ENCODE peak calls at places on chromosomes 5 and 9, in six cellular contexts. One of them, this sample, is unnamed.

GRCh38 chr9:123925820-123926219 is 4.1 kb downstream of the DENND1A start:
- DNase-seq in progenitor cell of endocrine pancreas: no peak
- DNase-seq in brain pericyte: no peak
- DNase-seq in CD4-positive, CD25-positive, alpha-beta regulatory T cell: no peak
- DNase-seq in NCI-H1105: no peak
- DNase-seq in DMS 273 treated with DMSO at 0.1 percent for 48 hours: no peak
- DNase-seq in this sample: no peak

GRCh38 chr5:173643964-173644363 is 27.5 kb upstream of the BOD1 start:
- DNase-seq in progenitor cell of endocrine pancreas: no peak
- DNase-seq in NCI-H1105: peak; percentile 76
- DNase-seq in CD4-positive, CD25-positive, alpha-beta regulatory T cell: no peak
- DNase-seq in DMS 273 treated with DMSO at 0.1 percent for 48 hours: no peak
- DNase-seq in brain pericyte: no peak
- DNase-seq in this sample: peak; percentile 46

GRCh38 chr5:154385236-154385512 is 60.6 kb upstream of the SAP30L start:
- DNase-seq in DMS 273 treated with DMSO at 0.1 percent for 48 hours: no peak
- DNase-seq in CD4-positive, CD25-positive, alpha-beta regulatory T cell: no peak
- DNase-seq in progenitor cell of endocrine pancreas: no peak
- DNase-seq in NCI-H1105: no peak
- DNase-seq in brain pericyte: no peak
- DNase-seq in this sample: peak; percentile 32

GRCh38 chr5:177363565-177363964 is 5.8 kb downstream of the RGS14 start:
- DNase-seq in CD4-positive, CD25-positive, alpha-beta regulatory T cell: no peak
- DNase-seq in brain pericyte: no peak
- DNase-seq in progenitor cell of endocrine pancreas: no peak
- DNase-seq in NCI-H1105: no peak
- DNase-seq in DMS 273 treated with DMSO at 0.1 percent for 48 hours: no peak
- DNase-seq in this sample: no peak

GRCh38 chr5:143311428-143311827 is 92.1 kb downstream of the NR3C1 start:
- DNase-seq in NCI-H1105: no peak
- DNase-seq in progenitor cell of endocrine pancreas: no peak
- DNase-seq in brain pericyte: no peak
- DNase-seq in CD4-positive, CD25-positive, alpha-beta regulatory T cell: no peak
- DNase-seq in DMS 273 treated with DMSO at 0.1 percent for 48 hours: no peak
- DNase-seq in this sample: no peak

GRCh38 chr5:171571663-171572062 is 152.2 kb downstream of the FGF18 start:
- DNase-seq in DMS 273 treated with DMSO at 0.1 percent for 48 hours: no peak
- DNase-seq in brain pericyte: peak; percentile 27
- DNase-seq in progenitor cell of endocrine pancreas: no peak
- DNase-seq in NCI-H1105: no peak
- DNase-seq in CD4-positive, CD25-positive, alpha-beta regulatory T cell: no peak
- DNase-seq in this sample: no peak

GRCh38 chr9:92312887-92313623 is 12.1 kb downstream of the NOL8 start:
- DNase-seq in DMS 273 treated with DMSO at 0.1 percent for 48 hours: no peak
- DNase-seq in CD4-positive, CD25-positive, alpha-beta regulatory T cell: no peak
- DNase-seq in brain pericyte: no peak
- DNase-seq in progenitor cell of endocrine pancreas: no peak
- DNase-seq in NCI-H1105: no peak
- DNase-seq in this sample: no peak

GRCh38 chr9:6938447-6938846 is 180.7 kb downstream of the KDM4C start:
- DNase-seq in NCI-H1105: no peak
- DNase-seq in progenitor cell of endocrine pancreas: no peak
- DNase-seq in CD4-positive, CD25-positive, alpha-beta regulatory T cell: no peak
- DNase-seq in DMS 273 treated with DMSO at 0.1 percent for 48 hours: peak; percentile 53
- DNase-seq in brain pericyte: peak; percentile 55
- DNase-seq in this sample: no peak

GRCh38 chr5:163385824-163386223 is 51.6 kb upstream of the CCNG1 start:
- DNase-seq in progenitor cell of endocrine pancreas: no peak
- DNase-seq in DMS 273 treated with DMSO at 0.1 percent for 48 hours: no peak
- DNase-seq in brain pericyte: no peak
- DNase-seq in CD4-positive, CD25-positive, alpha-beta regulatory T cell: no peak
- DNase-seq in NCI-H1105: no peak
- DNase-seq in this sample: no peak

GRCh38 chr5:173781826-173782670 is 106.1 kb upstream of the CPEB4 start:
- DNase-seq in progenitor cell of endocrine pancreas: no peak
- DNase-seq in brain pericyte: peak; percentile 73
- DNase-seq in CD4-positive, CD25-positive, alpha-beta regulatory T cell: peak; percentile 83
- DNase-seq in DMS 273 treated with DMSO at 0.1 percent for 48 hours: peak; percentile 38
- DNase-seq in NCI-H1105: no peak
- DNase-seq in this sample: peak; percentile 57

GRCh38 chr5:149932445-149933350 is 11.9 kb downstream of the PDE6A start:
- DNase-seq in DMS 273 treated with DMSO at 0.1 percent for 48 hours: no peak
- DNase-seq in brain pericyte: no peak
- DNase-seq in CD4-positive, CD25-positive, alpha-beta regulatory T cell: no peak
- DNase-seq in NCI-H1105: no peak
- DNase-seq in progenitor cell of endocrine pancreas: no peak
- DNase-seq in this sample: peak; percentile 31

GRCh38 chr5:181149355-181149754 is 2.0 kb downstream of the OR2V2 start:
- DNase-seq in DMS 273 treated with DMSO at 0.1 percent for 48 hours: no peak
- DNase-seq in CD4-positive, CD25-positive, alpha-beta regulatory T cell: no peak
- DNase-seq in NCI-H1105: no peak
- DNase-seq in progenitor cell of endocrine pancreas: no peak
- DNase-seq in brain pericyte: no peak
- DNase-seq in this sample: no peak

GRCh38 chr5:177529247-177529901 is 12.6 kb upstream of the DDX41 start:
- DNase-seq in CD4-positive, CD25-positive, alpha-beta regulatory T cell: no peak
- DNase-seq in brain pericyte: no peak
- DNase-seq in progenitor cell of endocrine pancreas: no peak
- DNase-seq in NCI-H1105: no peak
- DNase-seq in DMS 273 treated with DMSO at 0.1 percent for 48 hours: no peak
- DNase-seq in this sample: no peak

GRCh38 chr5:3265936-3266335 is 329.7 kb upstream of the IRX1 start:
- DNase-seq in DMS 273 treated with DMSO at 0.1 percent for 48 hours: no peak
- DNase-seq in CD4-positive, CD25-positive, alpha-beta regulatory T cell: no peak
- DNase-seq in brain pericyte: no peak
- DNase-seq in progenitor cell of endocrine pancreas: no peak
- DNase-seq in NCI-H1105: no peak
- DNase-seq in this sample: no peak

GRCh38 chr5:73836607-73837006 is 210.6 kb downstream of the ARHGEF28 start:
- DNase-seq in NCI-H1105: no peak
- DNase-seq in brain pericyte: no peak
- DNase-seq in CD4-positive, CD25-positive, alpha-beta regulatory T cell: no peak
- DNase-seq in progenitor cell of endocrine pancreas: no peak
- DNase-seq in DMS 273 treated with DMSO at 0.1 percent for 48 hours: no peak
- DNase-seq in this sample: no peak

GRCh38 chr9:2615532-2615931 is 6.1 kb upstream of the VLDLR start:
- DNase-seq in brain pericyte: no peak
- DNase-seq in CD4-positive, CD25-positive, alpha-beta regulatory T cell: no peak
- DNase-seq in DMS 273 treated with DMSO at 0.1 percent for 48 hours: no peak
- DNase-seq in NCI-H1105: no peak
- DNase-seq in progenitor cell of endocrine pancreas: no peak
- DNase-seq in this sample: no peak

GRCh38 chr5:118553662-118554061 is 434.7 kb downstream of the DTWD2 start:
- DNase-seq in DMS 273 treated with DMSO at 0.1 percent for 48 hours: no peak
- DNase-seq in NCI-H1105: no peak
- DNase-seq in progenitor cell of endocrine pancreas: no peak
- DNase-seq in brain pericyte: peak; percentile 18
- DNase-seq in CD4-positive, CD25-positive, alpha-beta regulatory T cell: no peak
- DNase-seq in this sample: peak; percentile 8

GRCh38 chr5:133913413-133914155 is 54.8 kb downstream of the C5orf15 start:
- DNase-seq in progenitor cell of endocrine pancreas: no peak
- DNase-seq in DMS 273 treated with DMSO at 0.1 percent for 48 hours: no peak
- DNase-seq in NCI-H1105: no peak
- DNase-seq in CD4-positive, CD25-positive, alpha-beta regulatory T cell: no peak
- DNase-seq in brain pericyte: no peak
- DNase-seq in this sample: no peak

GRCh38 chr9:137056739-137057407 is 3.0 kb upstream of the ENTPD2 start:
- DNase-seq in DMS 273 treated with DMSO at 0.1 percent for 48 hours: no peak
- DNase-seq in NCI-H1105: no peak
- DNase-seq in progenitor cell of endocrine pancreas: no peak
- DNase-seq in brain pericyte: no peak
- DNase-seq in CD4-positive, CD25-positive, alpha-beta regulatory T cell: no peak
- DNase-seq in this sample: no peak

GRCh38 chr9:19999491-20000057 is 210.7 kb upstream of the SLC24A2 start:
- DNase-seq in brain pericyte: peak; percentile 20
- DNase-seq in NCI-H1105: no peak
- DNase-seq in DMS 273 treated with DMSO at 0.1 percent for 48 hours: peak; percentile 15
- DNase-seq in CD4-positive, CD25-positive, alpha-beta regulatory T cell: peak; percentile 6
- DNase-seq in progenitor cell of endocrine pancreas: no peak
- DNase-seq in this sample: no peak

GRCh38 chr5:15452780-15453179 is 47.2 kb upstream of the FBXL7 start:
- DNase-seq in brain pericyte: no peak
- DNase-seq in progenitor cell of endocrine pancreas: no peak
- DNase-seq in CD4-positive, CD25-positive, alpha-beta regulatory T cell: no peak
- DNase-seq in NCI-H1105: no peak
- DNase-seq in DMS 273 treated with DMSO at 0.1 percent for 48 hours: no peak
- DNase-seq in this sample: no peak

GRCh38 chr9:134930404-134930803 is 12.7 kb upstream of the FCN1 start:
- DNase-seq in DMS 273 treated with DMSO at 0.1 percent for 48 hours: no peak
- DNase-seq in brain pericyte: no peak
- DNase-seq in progenitor cell of endocrine pancreas: no peak
- DNase-seq in NCI-H1105: no peak
- DNase-seq in CD4-positive, CD25-positive, alpha-beta regulatory T cell: no peak
- DNase-seq in this sample: no peak

GRCh38 chr5:141524604-141525597 is 36.0 kb downstream of the PCDHGC5 start:
- DNase-seq in brain pericyte: peak; percentile 94
- DNase-seq in CD4-positive, CD25-positive, alpha-beta regulatory T cell: peak; percentile 49
- DNase-seq in NCI-H1105: peak; percentile 48
- DNase-seq in progenitor cell of endocrine pancreas: peak; percentile 77
- DNase-seq in DMS 273 treated with DMSO at 0.1 percent for 48 hours: peak; percentile 94
- DNase-seq in this sample: peak; percentile 91

GRCh38 chr5:180596115-180596667 is 4.9 kb upstream of the SCGB3A1 start:
- DNase-seq in brain pericyte: no peak
- DNase-seq in DMS 273 treated with DMSO at 0.1 percent for 48 hours: no peak
- DNase-seq in CD4-positive, CD25-positive, alpha-beta regulatory T cell: no peak
- DNase-seq in NCI-H1105: no peak
- DNase-seq in progenitor cell of endocrine pancreas: no peak
- DNase-seq in this sample: no peak

GRCh38 chr9:131758972-131759647 is 19.2 kb upstream of the RAPGEF1 start:
- DNase-seq in DMS 273 treated with DMSO at 0.1 percent for 48 hours: peak; percentile 20
- DNase-seq in brain pericyte: no peak
- DNase-seq in progenitor cell of endocrine pancreas: no peak
- DNase-seq in NCI-H1105: peak; percentile 31
- DNase-seq in CD4-positive, CD25-positive, alpha-beta regulatory T cell: no peak
- DNase-seq in this sample: no peak

GRCh38 chr9:123669355-123669754 is 260.6 kb downstream of the DENND1A start:
- DNase-seq in progenitor cell of endocrine pancreas: no peak
- DNase-seq in DMS 273 treated with DMSO at 0.1 percent for 48 hours: no peak
- DNase-seq in brain pericyte: no peak
- DNase-seq in NCI-H1105: no peak
- DNase-seq in CD4-positive, CD25-positive, alpha-beta regulatory T cell: no peak
- DNase-seq in this sample: no peak

GRCh38 chr9:129469188-129469987 is 151.5 kb downstream of the C9orf50 start:
- DNase-seq in CD4-positive, CD25-positive, alpha-beta regulatory T cell: no peak
- DNase-seq in brain pericyte: no peak
- DNase-seq in DMS 273 treated with DMSO at 0.1 percent for 48 hours: no peak
- DNase-seq in NCI-H1105: no peak
- DNase-seq in progenitor cell of endocrine pancreas: peak; percentile 30
- DNase-seq in this sample: no peak

GRCh38 chr5:14160116-14160515 is 17.0 kb downstream of the TRIO start:
- DNase-seq in CD4-positive, CD25-positive, alpha-beta regulatory T cell: no peak
- DNase-seq in DMS 273 treated with DMSO at 0.1 percent for 48 hours: no peak
- DNase-seq in NCI-H1105: no peak
- DNase-seq in brain pericyte: no peak
- DNase-seq in progenitor cell of endocrine pancreas: no peak
- DNase-seq in this sample: no peak

GRCh38 chr5:37665889-37666288 is 174.0 kb downstream of the GDNF start:
- DNase-seq in CD4-positive, CD25-positive, alpha-beta regulatory T cell: no peak
- DNase-seq in DMS 273 treated with DMSO at 0.1 percent for 48 hours: peak; percentile 59
- DNase-seq in progenitor cell of endocrine pancreas: no peak
- DNase-seq in brain pericyte: no peak
- DNase-seq in NCI-H1105: peak; percentile 39
- DNase-seq in this sample: peak; percentile 86

GRCh38 chr9:77910216-77910615 is 121.4 kb downstream of the GNAQ start:
- DNase-seq in brain pericyte: no peak
- DNase-seq in NCI-H1105: no peak
- DNase-seq in DMS 273 treated with DMSO at 0.1 percent for 48 hours: no peak
- DNase-seq in CD4-positive, CD25-positive, alpha-beta regulatory T cell: no peak
- DNase-seq in progenitor cell of endocrine pancreas: no peak
- DNase-seq in this sample: no peak

GRCh38 chr5:72648511-72648910 is 141.3 kb upstream of the ZNF366 start:
- DNase-seq in progenitor cell of endocrine pancreas: no peak
- DNase-seq in DMS 273 treated with DMSO at 0.1 percent for 48 hours: no peak
- DNase-seq in NCI-H1105: no peak
- DNase-seq in CD4-positive, CD25-positive, alpha-beta regulatory T cell: no peak
- DNase-seq in brain pericyte: no peak
- DNase-seq in this sample: no peak

GRCh38 chr5:74378464-74378863 is 262.1 kb downstream of the ENC1 start:
- DNase-seq in brain pericyte: no peak
- DNase-seq in progenitor cell of endocrine pancreas: no peak
- DNase-seq in DMS 273 treated with DMSO at 0.1 percent for 48 hours: no peak
- DNase-seq in CD4-positive, CD25-positive, alpha-beta regulatory T cell: no peak
- DNase-seq in NCI-H1105: no peak
- DNase-seq in this sample: no peak

GRCh38 chr9:112572416-112572815 is 85.8 kb downstream of the KIAA1958 start:
- DNase-seq in brain pericyte: no peak
- DNase-seq in NCI-H1105: no peak
- DNase-seq in DMS 273 treated with DMSO at 0.1 percent for 48 hours: no peak
- DNase-seq in progenitor cell of endocrine pancreas: no peak
- DNase-seq in CD4-positive, CD25-positive, alpha-beta regulatory T cell: no peak
- DNase-seq in this sample: no peak